ENCODE peak calls at places on chromosomes 16 and 17, in nine cellular contexts. One of them, this sample, is unnamed.

GRCh38 chr16:48383204-48383876 is 1.9 kb downstream of the SIAH1 start:
- DNase-seq in globus pallidus: no peak
- DNase-seq in AG10803: peak
- DNase-seq in stimulated activated CD4-positive, alpha-beta T cell treated with anti-CD3 and anti-CD28 coated beads, Interleukin-1b, Interleukin-23, amount 100 ng/mL, for 1 hour: no peak
- DNase-seq in head of caudate nucleus: no peak
- DNase-seq in LoVo: no peak
- DNase-seq in right cardiac atrium: no peak
- DNase-seq in activated CD4-positive, alpha-beta T cell treated with anti-CD3 and anti-CD28 coated beads, Interleukin-2, amount 10 ng/mL, durations not matched to agents 7 days and 5 days: no peak
- DNase-seq in activated CD8-positive, alpha-beta T cell treated with anti-CD3 and anti-CD28 coated beads, Interleukin-2, amount 10 ng/mL, durations not matched to agents 7 days and 5 days: no peak
- DNase-seq in this sample: no peak

GRCh38 chr17:69348441-69348840 is 21.5 kb upstream of the ABCA5 start:
- DNase-seq in globus pallidus: no peak
- DNase-seq in activated CD4-positive, alpha-beta T cell treated with anti-CD3 and anti-CD28 coated beads, Interleukin-2, amount 10 ng/mL, durations not matched to agents 7 days and 5 days: no peak
- DNase-seq in right cardiac atrium: no peak
- DNase-seq in AG10803: no peak
- DNase-seq in activated CD8-positive, alpha-beta T cell treated with anti-CD3 and anti-CD28 coated beads, Interleukin-2, amount 10 ng/mL, durations not matched to agents 7 days and 5 days: no peak
- DNase-seq in head of caudate nucleus: no peak
- DNase-seq in LoVo: no peak
- DNase-seq in stimulated activated CD4-positive, alpha-beta T cell treated with anti-CD3 and anti-CD28 coated beads, Interleukin-1b, Interleukin-23, amount 100 ng/mL, for 1 hour: no peak
- DNase-seq in this sample: no peak

GRCh38 chr16:24815052-24815451 is 30.7 kb upstream of the SLC5A11 start:
- DNase-seq in head of caudate nucleus: no peak
- DNase-seq in LoVo: no peak
- DNase-seq in AG10803: no peak
- DNase-seq in stimulated activated CD4-positive, alpha-beta T cell treated with anti-CD3 and anti-CD28 coated beads, Interleukin-1b, Interleukin-23, amount 100 ng/mL, for 1 hour: no peak
- DNase-seq in globus pallidus: no peak
- DNase-seq in right cardiac atrium: no peak
- DNase-seq in activated CD8-positive, alpha-beta T cell treated with anti-CD3 and anti-CD28 coated beads, Interleukin-2, amount 10 ng/mL, durations not matched to agents 7 days and 5 days: no peak
- DNase-seq in activated CD4-positive, alpha-beta T cell treated with anti-CD3 and anti-CD28 coated beads, Interleukin-2, amount 10 ng/mL, durations not matched to agents 7 days and 5 days: no peak
- DNase-seq in this sample: no peak

GRCh38 chr17:62193297-62193696 is 128.2 kb upstream of the MED13 start:
- DNase-seq in activated CD4-positive, alpha-beta T cell treated with anti-CD3 and anti-CD28 coated beads, Interleukin-2, amount 10 ng/mL, durations not matched to agents 7 days and 5 days: no peak
- DNase-seq in AG10803: no peak
- DNase-seq in head of caudate nucleus: no peak
- DNase-seq in stimulated activated CD4-positive, alpha-beta T cell treated with anti-CD3 and anti-CD28 coated beads, Interleukin-1b, Interleukin-23, amount 100 ng/mL, for 1 hour: no peak
- DNase-seq in globus pallidus: no peak
- DNase-seq in activated CD8-positive, alpha-beta T cell treated with anti-CD3 and anti-CD28 coated beads, Interleukin-2, amount 10 ng/mL, durations not matched to agents 7 days and 5 days: no peak
- DNase-seq in right cardiac atrium: no peak
- DNase-seq in LoVo: no peak
- DNase-seq in this sample: no peak

GRCh38 chr16:57955572-57955971 is 15.4 kb downstream of the CNGB1 start:
- DNase-seq in activated CD4-positive, alpha-beta T cell treated with anti-CD3 and anti-CD28 coated beads, Interleukin-2, amount 10 ng/mL, durations not matched to agents 7 days and 5 days: no peak
- DNase-seq in stimulated activated CD4-positive, alpha-beta T cell treated with anti-CD3 and anti-CD28 coated beads, Interleukin-1b, Interleukin-23, amount 100 ng/mL, for 1 hour: no peak
- DNase-seq in LoVo: peak
- DNase-seq in globus pallidus: no peak
- DNase-seq in activated CD8-positive, alpha-beta T cell treated with anti-CD3 and anti-CD28 coated beads, Interleukin-2, amount 10 ng/mL, durations not matched to agents 7 days and 5 days: no peak
- DNase-seq in head of caudate nucleus: no peak
- DNase-seq in AG10803: no peak
- DNase-seq in right cardiac atrium: no peak
- DNase-seq in this sample: no peak

GRCh38 chr16:9328386-9328785 is 236.9 kb downstream of the HAPSTR1 start:
- DNase-seq in AG10803: no peak
- DNase-seq in stimulated activated CD4-positive, alpha-beta T cell treated with anti-CD3 and anti-CD28 coated beads, Interleukin-1b, Interleukin-23, amount 100 ng/mL, for 1 hour: no peak
- DNase-seq in LoVo: no peak
- DNase-seq in activated CD4-positive, alpha-beta T cell treated with anti-CD3 and anti-CD28 coated beads, Interleukin-2, amount 10 ng/mL, durations not matched to agents 7 days and 5 days: no peak
- DNase-seq in head of caudate nucleus: no peak
- DNase-seq in right cardiac atrium: no peak
- DNase-seq in globus pallidus: no peak
- DNase-seq in activated CD8-positive, alpha-beta T cell treated with anti-CD3 and anti-CD28 coated beads, Interleukin-2, amount 10 ng/mL, durations not matched to agents 7 days and 5 days: no peak
- DNase-seq in this sample: peak

GRCh38 chr17:77127735-77128361 is 12.9 kb upstream of the SEC14L1 start:
- DNase-seq in right cardiac atrium: peak
- DNase-seq in activated CD4-positive, alpha-beta T cell treated with anti-CD3 and anti-CD28 coated beads, Interleukin-2, amount 10 ng/mL, durations not matched to agents 7 days and 5 days: peak
- DNase-seq in activated CD8-positive, alpha-beta T cell treated with anti-CD3 and anti-CD28 coated beads, Interleukin-2, amount 10 ng/mL, durations not matched to agents 7 days and 5 days: peak
- DNase-seq in AG10803: no peak
- DNase-seq in LoVo: no peak
- DNase-seq in stimulated activated CD4-positive, alpha-beta T cell treated with anti-CD3 and anti-CD28 coated beads, Interleukin-1b, Interleukin-23, amount 100 ng/mL, for 1 hour: no peak
- DNase-seq in globus pallidus: no peak
- DNase-seq in head of caudate nucleus: peak
- DNase-seq in this sample: no peak

GRCh38 chr17:77867308-77867781 is 91.2 kb upstream of the TNRC6C start:
- DNase-seq in LoVo: no peak
- DNase-seq in right cardiac atrium: no peak
- DNase-seq in activated CD8-positive, alpha-beta T cell treated with anti-CD3 and anti-CD28 coated beads, Interleukin-2, amount 10 ng/mL, durations not matched to agents 7 days and 5 days: no peak
- DNase-seq in AG10803: no peak
- DNase-seq in globus pallidus: no peak
- DNase-seq in activated CD4-positive, alpha-beta T cell treated with anti-CD3 and anti-CD28 coated beads, Interleukin-2, amount 10 ng/mL, durations not matched to agents 7 days and 5 days: no peak
- DNase-seq in stimulated activated CD4-positive, alpha-beta T cell treated with anti-CD3 and anti-CD28 coated beads, Interleukin-1b, Interleukin-23, amount 100 ng/mL, for 1 hour: no peak
- DNase-seq in head of caudate nucleus: no peak
- DNase-seq in this sample: peak